ENCODE peak calls at places on chromosome 16, in six cellular contexts. Q, X, G, L, W and P are unnamed samples.

GRCh38 chr16:68426355-68426652 is 22.0 kb downstream of the SMPD3 start:
- DNase-seq in Q (peak), X (no peak), G (no peak), L (no peak), W (peak), P (no peak)

GRCh38 chr16:53744449-53744848 is 40.5 kb downstream of the FTO start:
- DNase-seq in Q (no peak), X (no peak), G (no peak), L (no peak), W (peak), P (no peak)

GRCh38 chr16:57788252-57788841 is 13.9 kb downstream of the KIFC3 start:
- DNase-seq in Q (no peak), X (peak), G (no peak), L (no peak), W (no peak), P (no peak)

GRCh38 chr16:11379420-11379819 is 34.2 kb downstream of the RMI2 start:
- DNase-seq in Q (peak), X (no peak), G (peak), L (no peak), W (peak), P (no peak)

GRCh38 chr16:88568710-88569613 is 1.2 kb upstream of the ZC3H18 start:
- DNase-seq in Q (no peak), X (no peak), G (no peak), L (no peak), W (no peak), P (no peak)

GRCh38 chr16:27689711-27690110 is 139.8 kb downstream of the KATNIP start:
- DNase-seq in Q (peak), X (no peak), G (peak), L (no peak), W (no peak), P (no peak)

GRCh38 chr16:73071131-73071940 is 23.4 kb upstream of the ZFHX3 start:
- DNase-seq in Q (no peak), X (peak), G (peak), L (peak), W (no peak), P (peak)

GRCh38 chr16:54627616-54628015 is 303.0 kb upstream of the IRX5 start:
- DNase-seq in Q (peak), X (no peak), G (no peak), L (peak), W (no peak), P (no peak)

GRCh38 chr16:56828641-56829040 is 36.4 kb upstream of the SLC12A3 start:
- DNase-seq in Q (no peak), X (no peak), G (no peak), L (no peak), W (no peak), P (no peak)

GRCh38 chr16:66881014-66881417 is 701 bp downstream of the PDP2 start:
- DNase-seq in Q (no peak), X (no peak), G (no peak), L (no peak), W (no peak), P (peak)

GRCh38 chr16:82509636-82510035 is 117.1 kb upstream of the CDH13 start:
- DNase-seq in Q (no peak), X (no peak), G (peak), L (no peak), W (no peak), P (no peak)

GRCh38 chr16:80824623-80825364 is 20.4 kb upstream of the CDYL2 start:
- DNase-seq in Q (peak), X (no peak), G (peak), L (peak), W (no peak), P (peak)

GRCh38 chr16:66189951-66190350 is 176.5 kb upstream of the CDH5 start:
- DNase-seq in Q (peak), X (no peak), G (peak), L (peak), W (no peak), P (no peak)

GRCh38 chr16:88363239-88363891 is 19.4 kb upstream of the ZNF469 start:
- DNase-seq in Q (no peak), X (no peak), G (no peak), L (no peak), W (no peak), P (no peak)

GRCh38 chr16:11992008-11992584 is 15.6 kb downstream of the SNX29 start:
- DNase-seq in Q (no peak), X (no peak), G (no peak), L (peak), W (no peak), P (no peak)

GRCh38 chr16:73483934-73484712 is 436.2 kb upstream of the ZFHX3 start:
- DNase-seq in Q (no peak), X (no peak), G (no peak), L (no peak), W (no peak), P (no peak)

GRCh38 chr16:12081048-12081404 is 104.5 kb downstream of the SNX29 start:
- DNase-seq in Q (no peak), X (no peak), G (no peak), L (no peak), W (no peak), P (no peak)

GRCh38 chr16:75804368-75804767 is 78.1 kb upstream of the CPHXL start:
- DNase-seq in Q (no peak), X (no peak), G (no peak), L (no peak), W (no peak), P (no peak)

GRCh38 chr16:75805946-75806345 is 79.7 kb upstream of the CPHXL start:
- DNase-seq in Q (no peak), X (no peak), G (no peak), L (no peak), W (no peak), P (no peak)

GRCh38 chr16:75798714-75799113 is 72.4 kb upstream of the CPHXL start:
- DNase-seq in Q (no peak), X (no peak), G (no peak), L (no peak), W (no peak), P (no peak)

GRCh38 chr16:75803753-75804152 is 77.5 kb upstream of the CPHXL start:
- DNase-seq in Q (no peak), X (no peak), G (no peak), L (no peak), W (no peak), P (no peak)

DNA sequence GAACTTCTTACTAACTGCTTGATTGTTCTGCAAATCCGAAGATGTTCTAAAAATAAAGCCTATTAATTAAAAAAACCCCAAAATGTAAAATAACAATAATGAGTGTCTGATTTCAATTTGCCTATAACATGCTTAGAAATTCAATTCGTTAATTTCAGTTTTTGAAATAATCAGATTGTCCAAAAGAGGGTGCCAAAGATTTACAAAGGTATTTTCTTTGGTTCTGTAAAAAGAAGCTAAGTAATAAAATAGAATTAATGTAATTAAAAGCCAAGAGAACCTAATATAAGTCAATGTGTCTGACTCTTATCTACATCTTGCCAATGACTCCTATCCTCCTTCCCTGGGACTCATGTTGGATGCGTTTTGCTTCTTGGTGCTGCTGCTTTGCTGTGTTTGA is 75.0 kb upstream of the CPHXL start:
- DNase-seq in Q (peak), X (no peak), G (peak), L (no peak), W (no peak), P (no peak)
- TF ChIP-seq CTCF in Q (peak), X (no peak), G (no peak), L (no peak), W (peak), P (peak)

DNA sequence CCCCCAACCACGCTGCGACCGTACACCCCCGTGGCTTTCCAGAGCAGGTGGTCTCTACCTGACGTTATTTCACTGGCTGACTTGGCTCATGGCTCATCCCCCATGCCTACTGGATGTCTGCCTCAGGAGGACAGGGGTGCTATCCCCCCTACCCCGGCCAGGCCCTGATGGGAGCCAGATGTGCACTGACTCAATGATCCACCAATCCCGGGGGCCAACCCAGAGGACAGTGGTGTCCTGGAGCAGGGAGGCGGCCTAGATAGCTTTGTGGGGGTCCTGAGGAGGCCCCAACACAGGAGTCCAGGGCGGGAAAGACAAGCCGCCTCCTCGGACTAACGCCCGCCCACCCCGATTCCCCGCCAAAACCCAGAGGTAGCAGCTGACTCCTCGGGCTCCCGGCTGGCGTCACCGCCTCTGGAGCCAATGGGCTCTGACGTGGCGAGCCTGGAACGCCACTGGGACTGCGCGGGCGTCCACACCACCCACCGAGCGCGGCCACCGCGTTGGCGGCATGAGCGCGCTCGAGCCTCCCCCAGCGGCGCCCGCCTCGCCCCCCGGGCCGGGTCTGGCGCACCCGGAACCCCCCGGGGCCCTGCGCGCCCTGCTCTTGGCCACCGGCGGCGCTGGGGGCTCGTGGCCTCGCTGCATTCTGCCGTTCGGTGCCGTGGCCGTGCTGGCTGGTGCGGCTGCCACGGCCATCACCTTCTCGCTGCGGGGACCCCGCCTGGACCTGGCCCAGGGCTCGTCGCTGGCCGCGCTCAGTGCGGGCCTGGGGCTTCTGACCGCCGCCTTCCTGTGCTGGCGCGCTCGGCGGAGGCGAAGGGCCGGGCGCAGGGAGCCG is 3.6 kb upstream of the NTN3 start:
- DNase-seq in Q (peak), X (peak), G (peak), L (peak), W (no peak), P (peak)
- TF ChIP-seq CTCF in Q (no peak), X (no peak), G (no peak), L (no peak), W (no peak), P (no peak)

DNA sequence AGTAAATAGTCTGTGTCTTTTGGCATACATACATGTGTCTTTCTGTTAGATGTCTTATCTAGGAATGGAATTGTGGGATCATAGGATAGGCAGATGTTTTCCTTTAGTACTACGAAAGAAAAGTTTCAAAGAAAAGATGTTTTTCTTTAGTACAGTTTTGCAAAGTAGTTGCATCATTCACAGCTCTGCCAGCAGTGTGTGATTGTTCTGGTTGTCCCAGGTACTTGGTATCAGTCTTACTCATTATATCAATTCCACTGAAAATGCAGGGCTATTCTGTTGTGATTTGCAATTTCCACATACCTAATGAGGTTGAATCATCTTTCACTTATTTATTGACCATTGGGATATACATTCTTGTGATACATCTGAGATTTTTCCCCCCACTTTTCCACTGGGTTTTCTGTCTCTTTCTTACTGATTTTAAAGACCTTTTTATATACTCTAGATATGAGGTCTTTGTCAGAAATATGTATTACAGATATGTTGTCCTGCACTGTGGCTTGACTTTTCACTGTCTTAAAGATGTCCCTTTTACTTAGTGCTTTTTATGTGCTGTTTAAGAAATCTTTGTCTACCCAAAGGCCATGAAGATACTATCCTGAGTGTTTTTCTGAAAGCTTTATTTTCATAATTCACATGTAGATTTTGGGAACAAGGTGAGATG is 173.4 kb downstream of the MRTFB start:
- DNase-seq in Q (peak), X (no peak), G (peak), L (peak), W (no peak), P (no peak)
- TF ChIP-seq CTCF in Q (no peak), X (no peak), G (no peak), L (no peak), W (no peak), P (no peak)

GRCh38 chr16:85608887-85609286 is 4.2 kb upstream of the GSE1 start:
- DNase-seq in Q (no peak), X (no peak), G (no peak), L (no peak), W (no peak), P (no peak)

GRCh38 chr16:85610059-85610445 is 3.1 kb upstream of the GSE1 start:
- DNase-seq in Q (no peak), X (peak), G (no peak), L (no peak), W (no peak), P (no peak)

GRCh38 chr16:85608515-85608885 is 4.6 kb upstream of the GSE1 start:
- DNase-seq in Q (no peak), X (peak), G (no peak), L (no peak), W (no peak), P (no peak)

GRCh38 chr16:85610446-85611204 is 2.5 kb upstream of the GSE1 start:
- DNase-seq in Q (peak), X (peak), G (peak), L (peak), W (peak), P (peak)

GRCh38 chr16:85609539-85609938 is 3.6 kb upstream of the GSE1 start:
- DNase-seq in Q (no peak), X (no peak), G (no peak), L (no peak), W (no peak), P (no peak)
- TF ChIP-seq CTCF in Q (no peak), X (no peak), G (no peak), L (no peak), W (no peak), P (no peak)

DNA sequence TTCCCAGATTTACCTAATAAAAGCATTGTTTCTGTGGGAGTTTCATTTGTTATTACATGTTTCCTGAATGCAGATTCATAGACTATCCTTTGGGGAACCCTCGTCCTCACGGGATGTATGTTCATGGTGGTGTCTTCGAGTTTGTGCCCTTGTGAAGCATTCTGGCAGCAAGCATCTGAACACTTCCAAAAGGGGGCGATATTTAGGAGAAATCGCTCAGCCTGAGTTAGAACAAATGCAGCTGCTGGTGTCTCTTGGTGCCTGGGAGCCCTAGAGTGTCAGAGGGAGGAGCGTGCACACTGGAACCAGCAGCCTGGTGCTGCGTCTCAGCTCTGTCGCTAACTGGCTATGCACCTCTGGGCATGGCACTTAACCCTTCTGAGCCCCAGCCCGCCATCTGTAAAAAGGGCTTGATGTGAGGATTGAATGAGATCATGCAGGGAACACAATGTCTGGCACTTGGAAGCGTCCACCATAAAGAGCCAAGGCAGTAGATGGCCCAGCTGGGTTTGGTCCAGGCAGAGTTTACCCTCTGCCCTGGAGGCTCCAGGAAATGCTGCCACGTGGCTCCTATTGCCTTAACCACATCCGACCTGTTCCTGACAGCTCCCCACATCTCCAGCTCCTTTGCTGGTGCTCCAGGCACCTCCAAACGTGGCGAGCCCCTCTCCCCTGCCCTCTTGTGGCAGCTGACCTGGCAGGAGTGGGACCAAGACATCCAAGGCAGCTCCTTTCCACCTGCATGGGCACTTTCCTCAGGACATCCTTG is 25.0 kb upstream of the C16orf78 start:
- DNase-seq in Q (no peak), X (no peak), G (no peak), L (no peak), W (no peak), P (no peak)
- TF ChIP-seq CTCF in Q (no peak), X (no peak), G (no peak), L (no peak), W (no peak), P (no peak)

GRCh38 chr16:61653544-61653943 is 382.7 kb downstream of the CDH8 start:
- DNase-seq in Q (no peak), X (no peak), G (no peak), L (no peak), W (no peak), P (no peak)
- TF ChIP-seq CTCF in Q (no peak), X (no peak), G (no peak), L (no peak), W (no peak), P (no peak)

DNA sequence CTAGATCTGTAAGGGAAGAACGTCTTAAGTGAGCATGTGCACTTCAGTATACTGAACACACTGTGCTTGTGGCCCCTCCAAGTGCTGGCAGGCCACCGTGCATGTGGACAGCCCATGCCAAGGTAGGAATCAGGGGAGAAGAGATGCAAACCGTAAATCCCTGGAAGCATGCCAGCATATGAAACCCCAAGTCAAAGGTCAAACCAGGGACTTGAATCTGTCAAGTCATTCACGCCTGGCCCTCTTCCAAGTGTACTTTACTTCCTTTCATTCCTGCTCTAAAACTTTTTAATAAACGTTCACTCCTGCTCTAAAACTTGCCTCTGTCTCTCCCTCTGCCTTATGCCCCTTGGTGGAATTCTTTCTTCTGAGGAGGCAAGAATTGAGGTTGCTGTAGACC is 2.8 kb upstream of the ATXN2L start:
- DNase-seq in Q (no peak), X (no peak), G (no peak), L (no peak), W (no peak), P (no peak)
- TF ChIP-seq CTCF in Q (no peak), X (no peak), G (no peak), L (no peak), W (no peak), P (no peak)

DNA sequence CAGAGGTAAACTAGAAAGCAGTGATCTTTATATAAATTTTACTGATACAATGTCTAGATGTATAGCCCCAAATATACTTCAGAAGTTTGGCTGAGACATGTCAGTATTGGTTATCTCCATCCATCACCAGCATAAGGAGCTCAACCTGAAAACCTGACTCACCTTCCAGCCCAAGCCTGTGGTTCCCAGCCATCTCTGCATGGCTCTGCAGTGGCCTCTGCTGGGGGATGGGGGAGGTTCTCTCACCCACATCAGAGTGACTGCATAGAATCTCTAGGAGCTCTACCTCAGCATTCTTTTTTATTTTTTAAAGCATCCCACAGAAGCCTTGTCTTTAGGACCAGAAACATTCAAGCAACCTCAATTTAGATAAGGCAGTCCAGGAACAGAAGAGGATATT is 27.3 kb downstream of the USP7 start:
- DNase-seq in Q (peak), X (no peak), G (peak), L (peak), W (peak), P (peak)
- TF ChIP-seq CTCF in Q (peak), X (peak), G (peak), L (peak), W (peak), P (peak)